ENCODE peak calls at places on chromosomes 7 and 10, in five cellular contexts. C is A172, J is osteocyte, Y is NCI-H524, W is GM04504. F is an unnamed sample.

GRCh38 chr7:114468844-114469243 is 54.2 kb downstream of the FOXP2 start:
- DNase-seq in C (no peak), J (no peak), Y (no peak), W (no peak), F (no peak)

GRCh38 chr10:93954726-93955363 is 38.9 kb upstream of the PLCE1 start:
- DNase-seq in C (peak; percentile 52), J (no peak), Y (no peak), W (peak; percentile 6), F (no peak)

GRCh38 chr7:23299770-23300300 is 696 bp downstream of the MALSU1 start:
- DNase-seq in C (no peak), J (no peak), Y (no peak), W (no peak), F (no peak)

GRCh38 chr10:60414877-60415585 is 25.4 kb upstream of the ANK3 start:
- DNase-seq in C (peak; percentile 94), J (no peak), Y (no peak), W (peak; percentile 79), F (no peak)

GRCh38 chr7:40447345-40447744 is 312.5 kb downstream of the SUGCT start:
- DNase-seq in C (no peak), J (no peak), Y (no peak), W (no peak), F (no peak)

GRCh38 chr7:138077809-138078208 is 1.6 kb downstream of the AKR1D1 start:
- DNase-seq in C (no peak), J (no peak), Y (no peak), W (no peak), F (no peak)

GRCh38 chr10:104893711-104894110 is 252.6 kb downstream of the SORCS3 start:
- DNase-seq in C (no peak), J (no peak), Y (no peak), W (no peak), F (no peak)

GRCh38 chr10:29102233-29102632 is 186.6 kb upstream of the LYZL1 start:
- DNase-seq in C (peak; percentile 59), J (no peak), Y (no peak), W (no peak), F (no peak)

GRCh38 chr7:90709501-90710465 is 113.7 kb downstream of the CDK14 start:
- DNase-seq in C (peak; percentile 46), J (no peak), Y (no peak), W (peak; percentile 40), F (no peak)

GRCh38 chr10:28910960-28911359 is 233.6 kb downstream of the BAMBI start:
- DNase-seq in C (peak; percentile 68), J (no peak), Y (no peak), W (peak; percentile 24), F (no peak)

GRCh38 chr7:55309040-55309991 is 55.8 kb upstream of the LANCL2 start:
- DNase-seq in C (no peak), J (no peak), Y (no peak), W (no peak), F (no peak)

GRCh38 chr10:24971374-24971773 is 19.0 kb upstream of the PRTFDC1 start:
- DNase-seq in C (no peak), J (no peak), Y (no peak), W (no peak), F (no peak)

GRCh38 chr10:90960355-90960814 is 39.5 kb upstream of the ANKRD1 start:
- DNase-seq in C (peak; percentile 97), J (no peak), Y (no peak), W (peak; percentile 78), F (no peak)

GRCh38 chr7:87058739-87059524 is 522 bp downstream of the ELAPOR2 start:
- DNase-seq in C (no peak), J (no peak), Y (peak; percentile 15), W (no peak), F (no peak)

GRCh38 chr10:132828681-132829080 is 42.7 kb upstream of the NKX6-2 start:
- DNase-seq in C (no peak), J (peak; percentile 70), Y (no peak), W (no peak), F (no peak)

GRCh38 chr7:79664884-79665676 is 211.6 kb upstream of the MAGI2 start:
- DNase-seq in C (no peak), J (no peak), Y (no peak), W (no peak), F (no peak)

GRCh38 chr7:75624134-75624832 is 114.5 kb downstream of the HIP1 start:
- DNase-seq in C (peak; percentile 35), J (no peak), Y (no peak), W (peak; percentile 46), F (no peak)

GRCh38 chr7:100693312-100694195 is 496 bp downstream of the GIGYF1 start:
- DNase-seq in C (no peak), J (peak; percentile 84), Y (no peak), W (no peak), F (no peak)

GRCh38 chr7:124566576-124566975 is 199.0 kb downstream of the GPR37 start:
- DNase-seq in C (peak; percentile 82), J (peak; percentile 92), Y (no peak), W (peak; percentile 70), F (no peak)

GRCh38 chr7:17009007-17009719 is 127.4 kb upstream of the AGR3 start:
- DNase-seq in C (peak; percentile 33), J (no peak), Y (no peak), W (no peak), F (no peak)

GRCh38 chr7:48304641-48305040 is 133.4 kb downstream of the ABCA13 start:
- DNase-seq in C (no peak), J (no peak), Y (no peak), W (no peak), F (no peak)

GRCh38 chr10:98309366-98310355 is 41.7 kb upstream of the LOXL4 start:
- DNase-seq in C (peak; percentile 79), J (peak; percentile 90), Y (peak; percentile 42), W (peak; percentile 52), F (no peak)

GRCh38 chr7:129689995-129690581 is 78.6 kb downstream of the NRF1 start:
- DNase-seq in C (no peak), J (no peak), Y (no peak), W (no peak), F (no peak)

GRCh38 chr7:27066148-27066547 is 29.7 kb downstream of the HOXA1 start:
- DNase-seq in C (peak; percentile 92), J (no peak), Y (no peak), W (peak; percentile 75), F (no peak)

GRCh38 chr10:44380829-44381600 is 3.9 kb downstream of the CXCL12 start:
- DNase-seq in C (no peak), J (no peak), Y (no peak), W (no peak), F (no peak)

GRCh38 chr7:124856299-124856888 is 73.2 kb downstream of the POT1 start:
- DNase-seq in C (peak; percentile 19), J (no peak), Y (no peak), W (peak; percentile 15), F (no peak)

GRCh38 chr10:72802291-72803118 is 91.0 kb upstream of the OIT3 start:
- DNase-seq in C (peak; percentile 36), J (no peak), Y (no peak), W (no peak), F (no peak)

GRCh38 chr10:95273393-95274312 is 17.1 kb downstream of the PDLIM1 start:
- DNase-seq in C (peak; percentile 89), J (no peak), Y (no peak), W (peak; percentile 91), F (no peak)

GRCh38 chr7:158549176-158549833 is 38.3 kb downstream of the PTPRN2 start:
- DNase-seq in C (no peak), J (no peak), Y (no peak), W (no peak), F (no peak)